ENCODE peak calls at places on chromosomes 1 and 21, in five cellular contexts. H, A, P, C and X are unnamed samples.

GRCh38 chr1:159172599-159173291 is 1.3 kb downstream of the CADM3 start:
- DNase-seq in A (no peak), P (no peak), H (peak; percentile 72), C (no peak), X (no peak)

GRCh38 chr1:227215863-227216510 is 102.3 kb downstream of the CDC42BPA start:
- DNase-seq in P (no peak), A (no peak), H (no peak), C (no peak), X (no peak)

GRCh38 chr1:174005032-174005431 is 17.1 kb downstream of the RC3H1 start:
- DNase-seq in P (no peak), A (peak; percentile 83), H (no peak), C (no peak), X (no peak)

GRCh38 chr1:79497193-79497773 is 490.8 kb upstream of the ADGRL4 start:
- DNase-seq in C (no peak), H (no peak), P (peak; percentile 3), A (no peak), X (no peak)

GRCh38 chr1:38272515-38272914 is 225.9 kb upstream of the POU3F1 start:
- DNase-seq in P (no peak), C (no peak), H (no peak), A (no peak), X (no peak)

GRCh38 chr1:156945881-156946661 is 25.6 kb downstream of the LRRC71 start:
- DNase-seq in H (no peak), A (no peak), C (no peak), P (no peak), X (peak; percentile 30)

GRCh38 chr21:45330075-45330781 is 42.5 kb upstream of the POFUT2 start:
- DNase-seq in P (peak; percentile 89), H (peak; percentile 81), A (no peak), C (no peak), X (peak; percentile 68)

GRCh38 chr1:204990059-204990664 is 52.9 kb upstream of the CNTN2 start:
- DNase-seq in P (no peak), A (no peak), C (no peak), H (no peak), X (no peak)

GRCh38 chr1:89081005-89081404 is 16.0 kb upstream of the GBP1 start:
- DNase-seq in A (no peak), P (no peak), C (no peak), H (no peak), X (no peak)

GRCh38 chr21:45430521-45431501 is 25.8 kb downstream of the COL18A1 start:
- DNase-seq in C (no peak), P (peak; percentile 95), A (no peak), H (no peak), X (no peak)

GRCh38 chr21:14215971-14216621 is at the start of gene RBM11:
- DNase-seq in C (peak; percentile 81), H (peak; percentile 79), A (no peak), P (peak; percentile 5), X (peak; percentile 78)

GRCh38 chr1:31503581-31503980 is 72.7 kb upstream of the TINAGL1 start:
- DNase-seq in C (no peak), P (no peak), A (no peak), H (no peak), X (no peak)

GRCh38 chr1:197955486-197956394 is 38.6 kb downstream of the LHX9 start:
- DNase-seq in A (no peak), P (peak; percentile 31), C (no peak), H (no peak), X (no peak)

GRCh38 chr21:42784276-42784675 is 95.1 kb downstream of the WDR4 start:
- DNase-seq in P (no peak), A (no peak), H (no peak), C (peak; percentile 40), X (no peak)

GRCh38 chr1:227299238-227299637 is 19.1 kb downstream of the CDC42BPA start:
- DNase-seq in C (no peak), A (no peak), H (no peak), P (no peak), X (no peak)

GRCh38 chr1:185632659-185633428 is 101.3 kb upstream of the HMCN1 start:
- DNase-seq in C (no peak), A (no peak), P (no peak), H (no peak), X (no peak)

GRCh38 chr1:9687876-9688582 is 36.5 kb downstream of the PIK3CD start:
- DNase-seq in A (no peak), C (peak; percentile 39), P (no peak), H (no peak), X (peak; percentile 56)

GRCh38 chr1:63892632-63893395 is 119.0 kb downstream of the ROR1 start:
- DNase-seq in P (no peak), A (peak; percentile 80), H (peak; percentile 81), C (no peak), X (no peak)

GRCh38 chr1:93552751-93553455 is 105.0 kb downstream of the FNBP1L start:
- DNase-seq in A (no peak), C (no peak), H (no peak), P (peak; percentile 71), X (no peak)

GRCh38 chr1:1778827-1779675 is 781 bp upstream of the NADK start:
- DNase-seq in C (peak; percentile 92), A (peak; percentile 81), H (peak; percentile 84), P (peak; percentile 60), X (peak; percentile 57)

GRCh38 chr1:112393634-112393976 is 2.4 kb upstream of the CTTNBP2NL start:
- DNase-seq in C (no peak), A (no peak), H (no peak), P (no peak), X (no peak)

GRCh38 chr1:8926707-8927694 is 18.7 kb upstream of the CA6 start:
- DNase-seq in A (no peak), H (no peak), C (no peak), P (no peak), X (no peak)

GRCh38 chr1:9275567-9276034 is 17.1 kb upstream of the SPSB1 start:
- DNase-seq in C (peak; percentile 53), P (peak; percentile 46), H (no peak), A (peak; percentile 59), X (no peak)

GRCh38 chr1:66711420-66711819 is 40.8 kb upstream of the DYNLT5 start:
- DNase-seq in P (no peak), A (no peak), C (no peak), H (no peak), X (no peak)

GRCh38 chr1:167482184-167482583 is 36.1 kb downstream of the CD247 start:
- DNase-seq in H (peak; percentile 44), C (no peak), P (no peak), A (no peak), X (no peak)

GRCh38 chr1:199932462-199932861 is 95.0 kb upstream of the NR5A2 start:
- DNase-seq in P (no peak), H (no peak), C (no peak), A (no peak), X (no peak)

GRCh38 chr21:38498057-38498833 is at the start of gene ERG:
- DNase-seq in P (no peak), H (no peak), C (no peak), A (no peak), X (no peak)

GRCh38 chr1:172417552-172417951 is 2.9 kb upstream of the C1orf105 start:
- DNase-seq in A (no peak), C (no peak), P (no peak), H (no peak), X (no peak)

GRCh38 chr1:207024202-207025143 is 8.1 kb downstream of the C1orf116 start:
- DNase-seq in A (no peak), C (peak; percentile 77), H (no peak), P (no peak), X (no peak)

GRCh38 chr21:46245213-46245915 is 16.8 kb upstream of the LSS start:
- DNase-seq in P (no peak), A (no peak), H (no peak), C (no peak), X (no peak)

GRCh38 chr1:26784023-26784871 is 3.5 kb upstream of the PIGV start:
- DNase-seq in C (peak; percentile 84), P (peak; percentile 99), H (peak; percentile 79), A (no peak), X (peak; percentile 88)

GRCh38 chr21:15293251-15293650 is 228.5 kb upstream of the NRIP1 start:
- DNase-seq in C (no peak), A (no peak), H (no peak), P (peak; percentile 30), X (no peak)

GRCh38 chr1:29002792-29003191 is 88.4 kb downstream of the EPB41 start:
- DNase-seq in H (no peak), P (no peak), A (no peak), C (no peak), X (no peak)
- TF ChIP-seq EP300 in H (no peak), P (no peak), A (no peak), C (no peak), X (no peak)

GRCh38 chr1:247189981-247190798 is 18.4 kb upstream of the ZNF124 start:
- DNase-seq in P (no peak), H (no peak), C (no peak), A (no peak), X (no peak)

DNA sequence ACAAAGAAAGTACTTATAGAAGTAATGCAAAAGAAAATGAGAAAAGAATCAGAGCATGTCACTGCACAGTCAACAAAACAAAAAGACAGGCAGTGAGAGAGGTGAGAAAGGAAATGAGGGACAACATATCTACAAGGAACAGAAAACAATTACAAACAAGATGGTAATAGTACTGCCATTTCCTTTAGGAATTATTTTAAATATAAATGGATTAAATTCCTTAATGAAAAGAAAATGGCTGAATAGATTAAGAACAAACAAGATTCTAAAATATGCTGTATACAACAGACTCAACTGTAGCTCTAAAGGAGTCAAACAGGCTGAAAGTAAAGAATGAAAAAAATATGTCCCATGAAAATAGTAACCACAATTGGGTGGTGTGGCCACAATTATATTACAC is 22.1 kb upstream of the ZNF124 start:
- DNase-seq in A (no peak), P (no peak), C (no peak), H (no peak), X (no peak)
- H3K9me3 ChIP-seq in A (peaks cover 33% of the 10 kb centered on the region), P (peaks cover 33% of the 10 kb centered on the region), C (peaks cover 74% of the 10 kb centered on the region), H (peaks cover 13% of the 10 kb centered on the region), X (no peaks in the 10 kb centered on the region)

DNA sequence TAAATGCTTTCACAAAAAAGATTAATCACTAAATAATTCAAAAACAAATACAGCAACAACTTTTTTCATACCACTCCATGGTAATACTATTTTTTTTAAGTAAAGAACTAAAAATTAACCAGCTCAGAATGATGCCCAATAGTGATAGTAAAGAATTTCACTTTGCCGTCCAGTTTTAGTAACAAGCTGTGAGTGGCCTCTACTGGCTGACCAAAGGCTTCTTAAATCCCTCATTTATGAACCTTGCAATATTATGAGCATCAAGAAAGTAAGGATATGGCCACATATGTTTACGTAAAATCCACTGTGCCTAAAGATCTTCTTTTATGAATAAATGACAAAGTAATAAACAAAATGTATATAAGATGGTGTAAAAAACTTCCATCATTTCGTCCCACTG is 108.6 kb downstream of the GPATCH2 start:
- DNase-seq in A (no peak), P (no peak), C (no peak), H (no peak), X (no peak)
- TF ChIP-seq CTCF in A (no peak), P (no peak), C (no peak), H (no peak), X (no peak)

GRCh38 chr1:34869754-34870153 is 10.2 kb upstream of the SMIM12 start:
- DNase-seq in A (no peak), H (no peak), C (no peak), P (no peak), X (no peak)

GRCh38 chr1:34872133-34872503 is 12.6 kb upstream of the SMIM12 start:
- DNase-seq in H (no peak), C (no peak), A (no peak), P (no peak), X (no peak)

GRCh38 chr1:34868230-34869049 is 8.9 kb upstream of the SMIM12 start:
- DNase-seq in A (no peak), C (no peak), P (no peak), H (no peak), X (no peak)

GRCh38 chr1:34871443-34872132 is 12.0 kb upstream of the SMIM12 start:
- DNase-seq in H (no peak), C (no peak), P (no peak), A (no peak), X (no peak)

GRCh38 chr1:34870395-34870794 is 10.8 kb upstream of the SMIM12 start:
- DNase-seq in A (no peak), H (no peak), P (no peak), C (no peak), X (no peak)
- TF ChIP-seq EP300 in A (no peak), H (no peak), P (no peak), C (no peak), X (no peak)